ENCODE peak calls at places on chromosomes 6 and 20, in ten cellular contexts. B, R, L, O, X, Z, A, T, V and U are unnamed samples.

GRCh38 chr20:18428490-18429173 is 38.2 kb downstream of the DZANK1 start:
- DNase-seq in V (no peak), Z (no peak), L (no peak), X (no peak), A (no peak), B (peak; percentile 29), R (no peak), O (no peak), T (no peak), U (peak; percentile 40)

GRCh38 chr20:63408684-63409046 is 47.5 kb upstream of the CHRNA4 start:
- DNase-seq in V (no peak), B (no peak), A (no peak), Z (no peak), O (no peak), R (no peak), L (no peak), X (no peak), T (no peak), U (no peak)

GRCh38 chr6:29375191-29375590 is at the start of gene OR12D3:
- DNase-seq in Z (no peak), A (no peak), L (no peak), B (no peak), V (no peak), R (no peak), T (no peak), O (no peak), X (no peak), U (no peak)

GRCh38 chr6:103273048-103273447 is 1586.7 kb downstream of the HACE1 start:
- DNase-seq in X (no peak), T (no peak), V (no peak), A (no peak), O (no peak), Z (no peak), B (no peak), L (no peak), R (no peak), U (no peak)

GRCh38 chr6:35041086-35041855 is 99.9 kb downstream of the TCP11 start:
- DNase-seq in R (no peak), Z (no peak), O (no peak), B (no peak), X (no peak), L (no peak), A (no peak), T (no peak), V (no peak), U (no peak)

GRCh38 chr6:21946298-21946783 is 350.5 kb downstream of the PRL start:
- DNase-seq in R (no peak), X (no peak), T (peak; percentile 54), V (no peak), B (no peak), L (no peak), Z (no peak), A (peak; percentile 93), O (no peak), U (peak; percentile 99)

GRCh38 chr6:1609662-1610496 is at the start of gene FOXC1:
- DNase-seq in Z (peak; percentile 67), B (peak; percentile 90), R (peak; percentile 76), O (peak; percentile 85), V (no peak), T (peak; percentile 90), A (peak; percentile 77), L (peak; percentile 57), X (peak; percentile 93), U (peak; percentile 96)

GRCh38 chr6:149717588-149718458 is at the start of gene LATS1:
- DNase-seq in V (no peak), L (peak; percentile 90), A (peak; percentile 32), T (peak; percentile 84), Z (peak; percentile 90), O (peak; percentile 95), B (peak; percentile 91), R (peak; percentile 87), X (peak; percentile 95), U (peak; percentile 83)

GRCh38 chr6:138814179-138814834 is 18.4 kb downstream of the ECT2L start:
- DNase-seq in B (no peak), L (no peak), R (no peak), X (no peak), O (no peak), Z (no peak), A (no peak), V (no peak), T (no peak), U (no peak)

GRCh38 chr6:108288742-108289141 is 6.1 kb upstream of the AFG1L start:
- DNase-seq in V (no peak), L (no peak), A (no peak), R (no peak), X (no peak), B (no peak), Z (no peak), O (no peak), T (no peak), U (no peak)
- TF ChIP-seq CTCF in V (no peak), L (no peak), A (no peak), R (no peak), X (no peak), B (no peak), Z (no peak), O (no peak), T (no peak), U (no peak)

GRCh38 chr20:19785173-19785799 is 27.2 kb downstream of the RIN2 start:
- DNase-seq in V (no peak), R (no peak), L (no peak), O (no peak), X (no peak), B (no peak), T (no peak), Z (no peak), A (no peak), U (peak; percentile 44)
- TF ChIP-seq CTCF in V (no peak), R (no peak), L (no peak), O (no peak), X (no peak), B (no peak), T (no peak), Z (no peak), A (no peak), U (no peak)

GRCh38 chr20:33005908-33006775 is 1.4 kb upstream of the BPIFB2 start:
- DNase-seq in O (no peak), V (no peak), R (peak; percentile 14), A (no peak), X (no peak), Z (no peak), B (no peak), L (no peak), T (no peak), U (no peak)

GRCh38 chr20:33007376-33008335 is at the start of gene BPIFB2:
- DNase-seq in L (no peak), R (peak; percentile 70), X (no peak), Z (no peak), T (no peak), O (no peak), V (no peak), A (no peak), B (no peak), U (no peak)

GRCh38 chr20:33006776-33007375 is 628 bp upstream of the BPIFB2 start:
- DNase-seq in O (no peak), Z (no peak), R (no peak), L (no peak), X (no peak), A (no peak), T (no peak), B (no peak), V (no peak), U (no peak)

GRCh38 chr20:33004141-33004751 is at the start of gene SUN5:
- DNase-seq in A (no peak), B (no peak), O (no peak), T (no peak), V (no peak), R (no peak), Z (no peak), L (no peak), X (no peak), U (no peak)

GRCh38 chr20:33005132-33005566 is 916 bp upstream of the SUN5 start:
- DNase-seq in B (no peak), T (no peak), O (no peak), L (no peak), A (no peak), Z (peak; percentile 40), V (no peak), X (peak; percentile 71), R (no peak), U (peak; percentile 3)
- TF ChIP-seq CTCF in B (peak; percentile 14), T (peak; percentile 69), O (peak; percentile 31), L (no peak), A (peak; percentile 27), Z (peak; percentile 75), V (peak; percentile 63), X (peak; percentile 98), R (peak; percentile 36), U (peak; percentile 23)

GRCh38 chr6:44276667-44277640 is 6.7 kb downstream of the TMEM151B start:
- DNase-seq in L (no peak), A (no peak), O (no peak), T (no peak), Z (no peak), R (no peak), V (no peak), B (no peak), X (no peak), U (no peak)

GRCh38 chr6:44275271-44275748 is 5.1 kb downstream of the TMEM151B start:
- DNase-seq in T (no peak), O (no peak), V (no peak), A (no peak), Z (no peak), R (no peak), X (no peak), L (no peak), B (no peak), U (no peak)

GRCh38 chr6:44277763-44278162 is 7.5 kb downstream of the TMEM151B start:
- DNase-seq in O (no peak), L (no peak), X (no peak), T (no peak), A (no peak), R (no peak), Z (no peak), V (no peak), B (no peak), U (no peak)

GRCh38 chr6:44278316-44278715 is 8.1 kb downstream of the TMEM151B start:
- DNase-seq in Z (no peak), O (no peak), X (no peak), L (no peak), A (no peak), R (no peak), B (no peak), V (no peak), T (no peak), U (no peak)

DNA sequence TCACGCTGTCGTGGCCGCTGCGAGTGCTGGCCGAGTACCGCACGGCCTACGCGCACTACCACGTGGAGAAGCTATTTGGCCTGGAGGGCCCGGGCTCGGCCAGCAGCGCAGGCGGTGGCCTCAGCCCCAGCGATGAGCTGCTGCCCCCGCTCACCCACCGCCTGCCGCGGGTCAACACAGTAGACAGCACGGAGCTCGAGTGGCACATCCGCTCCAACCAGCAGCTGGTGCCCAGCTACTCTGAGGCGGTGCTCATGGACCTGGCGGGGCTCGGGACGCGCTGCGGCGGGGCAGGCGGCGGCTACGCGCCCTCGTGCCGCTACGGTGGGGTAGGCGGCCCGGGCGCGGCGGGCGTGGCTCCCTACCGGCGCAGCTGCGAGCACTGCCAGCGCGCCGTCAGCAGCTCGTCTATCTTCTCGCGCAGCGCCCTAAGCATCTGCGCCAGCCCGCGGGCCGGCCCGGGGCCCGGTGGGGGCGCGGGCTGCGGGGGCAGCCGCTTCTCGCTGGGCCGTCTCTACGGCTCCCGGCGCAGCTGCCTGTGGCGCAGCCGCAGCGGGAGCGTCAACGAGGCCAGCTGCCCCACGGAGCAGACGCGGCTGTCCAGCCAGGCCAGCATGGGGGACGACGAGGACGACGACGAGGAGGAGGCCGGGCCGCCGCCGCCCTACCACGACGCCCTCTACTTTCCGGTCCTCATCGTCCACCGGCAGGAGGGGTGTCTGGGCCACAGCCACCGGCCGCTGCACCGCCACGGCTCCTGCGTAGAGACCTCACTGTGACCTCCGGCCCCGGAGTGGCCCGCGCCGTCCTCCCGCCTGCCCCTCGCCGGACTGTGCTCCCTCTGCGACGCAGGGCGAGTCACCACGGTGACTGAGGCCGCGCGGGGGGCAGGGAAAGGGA is 5.7 kb downstream of the TMEM151B start:
- DNase-seq in X (peak; percentile 68), R (no peak), L (no peak), Z (no peak), V (no peak), O (no peak), T (no peak), A (no peak), B (no peak), U (no peak)
- TF ChIP-seq CTCF in X (no peak), R (no peak), L (no peak), Z (no peak), V (no peak), O (no peak), T (no peak), A (no peak), B (no peak), U (no peak)